ENCODE peak calls at places on chromosomes 5 and 9, in five cellular contexts. P is H9, L is neuronal stem cell, G is H1, Q is mesendoderm. C is an unnamed sample.

GRCh38 chr9:133505901-133506652 is 18.7 kb downstream of the MYMK start:
- DNase-seq in Q (no peak), G (no peak), P (no peak), L (no peak), C (no peak)

GRCh38 chr9:124861342-124862229 is at the start of the genes ARPC5L and RPL35:
- DNase-seq in L (peak), G (no peak), P (peak), Q (peak), C (peak)

GRCh38 chr9:34590376-34591090 is 1.0 kb upstream of the CNTFR start:
- DNase-seq in L (no peak), P (peak), Q (no peak), G (no peak), C (no peak)

GRCh38 chr9:122580360-122580759 is 2.8 kb downstream of the OR1L8 start:
- DNase-seq in P (no peak), Q (no peak), L (no peak), G (no peak), C (peak)

GRCh38 chr5:126455728-126456127 is 32.5 kb downstream of the GRAMD2B start:
- DNase-seq in Q (no peak), L (no peak), G (no peak), P (no peak), C (peak)

GRCh38 chr5:101346447-101346846 is 443.4 kb upstream of the ST8SIA4 start:
- DNase-seq in Q (no peak), L (no peak), P (no peak), G (no peak), C (no peak)

GRCh38 chr9:125189011-125189360 is 617 bp downstream of the PPP6C start:
- DNase-seq in L (peak), P (peak), Q (no peak), G (no peak), C (peak)

GRCh38 chr9:21873540-21874221 is 71.2 kb downstream of the MTAP start:
- DNase-seq in P (no peak), L (no peak), G (no peak), Q (peak), C (no peak)

GRCh38 chr5:32233696-32234447 is 59.8 kb upstream of the GOLPH3 start:
- DNase-seq in L (no peak), P (no peak), G (no peak), Q (no peak), C (peak)

GRCh38 chr9:93451762-93452709 is 551 bp downstream of the FAM120A start:
- DNase-seq in G (no peak), L (peak), P (peak), Q (peak), C (peak)

GRCh38 chr9:124869986-124870560 is 8.1 kb downstream of the ARPC5L start:
- DNase-seq in L (no peak), P (no peak), Q (no peak), G (no peak), C (peak)

GRCh38 chr5:139407517-139407916 is 3.6 kb upstream of the SPATA24 start:
- DNase-seq in P (no peak), Q (no peak), L (no peak), G (no peak), C (no peak)

GRCh38 chr9:100581661-100582060 is 3.8 kb downstream of the CAVIN4 start:
- DNase-seq in Q (no peak), P (no peak), G (no peak), L (no peak), C (no peak)

GRCh38 chr9:86464242-86464641 is 110.0 kb upstream of the TUT7 start:
- DNase-seq in Q (no peak), P (no peak), G (no peak), L (no peak), C (no peak)

GRCh38 chr9:116323571-116323970 is 170.0 kb downstream of the PAPPA start:
- DNase-seq in Q (no peak), L (no peak), P (no peak), G (no peak), C (no peak)

GRCh38 chr5:149792963-149793362 is 62.9 kb downstream of the PPARGC1B start:
- DNase-seq in P (no peak), Q (no peak), L (no peak), G (no peak), C (no peak)

GRCh38 chr5:170846416-170846815 is 15.4 kb upstream of the RANBP17 start:
- DNase-seq in G (no peak), P (no peak), Q (no peak), L (no peak), C (no peak)

GRCh38 chr5:6488021-6488420 is 39.4 kb downstream of the UBE2QL1 start:
- DNase-seq in Q (no peak), L (no peak), P (no peak), G (no peak), C (no peak)

GRCh38 chr5:110333384-110333783 is 393.1 kb downstream of the TMEM232 start:
- DNase-seq in G (no peak), L (peak), P (peak), Q (peak), C (no peak)

GRCh38 chr9:19701991-19702390 is 86.8 kb downstream of the SLC24A2 start:
- DNase-seq in G (no peak), L (no peak), Q (no peak), P (no peak), C (no peak)

GRCh38 chr9:8734760-8735159 is 935.2 kb upstream of the DMAC1 start:
- DNase-seq in P (peak), G (peak), Q (peak), L (no peak), C (peak)

GRCh38 chr9:34139477-34140146 is 13.1 kb upstream of the DCAF12 start:
- DNase-seq in P (no peak), G (no peak), Q (peak), L (no peak), C (no peak)

GRCh38 chr9:12698293-12698692 is 5.1 kb downstream of the TYRP1 start:
- DNase-seq in P (no peak), L (no peak), G (no peak), Q (no peak), C (no peak)

GRCh38 chr5:17477553-17478265 is 20.3 kb upstream of the TAF11L2 start:
- DNase-seq in Q (no peak), L (no peak), G (no peak), P (no peak), C (no peak)

GRCh38 chr9:36064448-36065037 is 27.8 kb downstream of the RECK start:
- DNase-seq in L (no peak), P (no peak), G (no peak), Q (peak), C (no peak)

GRCh38 chr9:5708414-5708813 is 79.5 kb downstream of the RIC1 start:
- DNase-seq in P (no peak), L (no peak), G (no peak), Q (peak), C (no peak)

GRCh38 chr9:7315746-7316457 is 483.7 kb downstream of the DMAC1 start:
- DNase-seq in L (no peak), Q (no peak), P (no peak), G (no peak), C (peak)

GRCh38 chr5:41794478-41794877 is 75.7 kb downstream of the OXCT1 start:
- DNase-seq in P (no peak), G (no peak), Q (peak), L (no peak), C (peak)

GRCh38 chr5:139636975-139637408 is 11.2 kb upstream of the CXXC5 start:
- DNase-seq in Q (no peak), L (no peak), G (no peak), P (no peak), C (no peak)

GRCh38 chr9:99056876-99057664 is 47.8 kb upstream of the TGFBR1 start:
- DNase-seq in P (no peak), L (no peak), Q (no peak), G (no peak), C (no peak)

GRCh38 chr5:143314123-143314522 is 89.4 kb downstream of the NR3C1 start:
- DNase-seq in P (no peak), L (no peak), Q (no peak), G (no peak), C (no peak)

GRCh38 chr5:143316337-143316736 is 87.1 kb downstream of the NR3C1 start:
- DNase-seq in G (no peak), L (no peak), Q (no peak), P (no peak), C (peak)

GRCh38 chr5:143315929-143316328 is 87.6 kb downstream of the NR3C1 start:
- DNase-seq in G (no peak), L (no peak), P (no peak), Q (peak), C (peak)

GRCh38 chr5:143314664-143315063 is 88.8 kb downstream of the NR3C1 start:
- DNase-seq in L (no peak), G (no peak), Q (no peak), P (no peak), C (peak)

DNA sequence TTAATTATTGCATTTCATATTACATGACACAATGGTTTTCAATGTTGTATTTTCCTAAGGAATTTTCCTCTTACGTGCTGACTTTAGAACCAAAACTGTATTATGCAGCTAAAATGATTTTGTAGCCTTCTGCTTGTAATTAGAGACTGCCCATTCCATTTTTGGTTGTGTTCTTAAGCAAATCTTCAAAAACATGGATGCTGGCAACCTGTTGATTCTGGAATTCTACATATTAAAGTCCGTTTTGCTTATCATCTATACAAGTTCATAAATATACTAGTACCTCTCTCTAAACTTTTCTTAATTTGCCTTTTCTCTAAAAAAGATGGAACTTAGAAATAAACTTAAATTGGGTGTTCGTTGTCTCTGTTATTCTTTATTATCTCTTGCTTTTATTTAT is 88.3 kb downstream of the NR3C1 start:
- DNase-seq in L (no peak), G (no peak), Q (no peak), P (no peak), C (no peak)
- H2BK5ac ChIP-seq in L (no peak), G (no peak), Q (no peak), P (no peak), C (no peak)

DNA sequence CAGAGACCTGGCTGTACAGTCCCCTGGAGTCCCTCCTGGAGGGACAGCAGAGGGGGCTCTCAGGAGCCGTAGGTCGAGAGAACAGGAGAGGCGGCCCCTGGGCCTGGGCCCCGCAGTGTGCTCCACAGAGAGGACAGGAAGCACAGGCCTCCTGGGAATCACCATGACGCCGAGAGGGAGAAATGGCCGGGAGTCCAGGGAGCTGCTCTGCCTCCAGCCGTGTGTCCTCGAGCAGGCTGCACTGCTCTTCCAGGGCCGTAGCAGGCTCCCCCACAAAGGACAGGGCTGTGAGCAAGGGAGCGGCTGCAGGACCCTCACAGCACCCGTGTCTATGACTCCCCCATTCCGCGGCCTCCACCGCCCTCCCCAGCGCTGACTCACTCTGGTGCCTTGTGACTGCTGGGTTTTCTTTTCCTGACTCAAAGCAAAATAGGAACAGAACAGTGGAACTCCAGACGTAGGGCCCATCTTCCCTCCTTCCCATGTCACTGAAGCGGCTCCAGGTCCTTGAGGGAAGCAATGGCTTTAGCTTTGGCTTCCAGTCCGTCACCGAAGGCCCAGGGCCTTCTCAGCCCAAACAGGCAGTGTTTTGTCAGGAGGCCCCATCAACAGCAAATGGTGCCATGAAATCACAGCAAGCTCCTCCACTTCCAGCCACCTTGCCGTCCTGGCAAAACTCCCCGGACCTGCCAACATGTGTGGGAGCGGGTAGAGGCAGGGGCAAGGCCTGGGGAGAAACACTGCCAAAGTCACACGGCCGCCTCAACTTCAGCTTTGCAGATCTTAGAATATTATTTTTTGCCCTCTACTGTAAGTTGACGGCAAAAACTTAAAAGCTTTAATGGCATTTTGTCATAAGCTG is 114.2 kb downstream of the LHFPL2 start:
- DNase-seq in L (no peak), Q (no peak), G (no peak), P (no peak), C (peak)
- H2BK5ac ChIP-seq in L (peak), Q (no peak), G (no peak), P (no peak), C (no peak)

GRCh38 chr9:37180138-37180537 is 59.8 kb downstream of the ZCCHC7 start:
- DNase-seq in L (no peak), Q (no peak), P (no peak), G (no peak), C (no peak)

GRCh38 chr9:37178742-37179141 is 58.4 kb downstream of the ZCCHC7 start:
- DNase-seq in L (no peak), P (no peak), Q (no peak), G (no peak), C (no peak)

GRCh38 chr9:37179576-37179975 is 59.2 kb downstream of the ZCCHC7 start:
- DNase-seq in P (no peak), Q (no peak), G (no peak), L (no peak), C (no peak)

GRCh38 chr9:37172511-37172910 is 52.1 kb downstream of the ZCCHC7 start:
- DNase-seq in L (no peak), P (no peak), Q (no peak), G (no peak), C (peak)

DNA sequence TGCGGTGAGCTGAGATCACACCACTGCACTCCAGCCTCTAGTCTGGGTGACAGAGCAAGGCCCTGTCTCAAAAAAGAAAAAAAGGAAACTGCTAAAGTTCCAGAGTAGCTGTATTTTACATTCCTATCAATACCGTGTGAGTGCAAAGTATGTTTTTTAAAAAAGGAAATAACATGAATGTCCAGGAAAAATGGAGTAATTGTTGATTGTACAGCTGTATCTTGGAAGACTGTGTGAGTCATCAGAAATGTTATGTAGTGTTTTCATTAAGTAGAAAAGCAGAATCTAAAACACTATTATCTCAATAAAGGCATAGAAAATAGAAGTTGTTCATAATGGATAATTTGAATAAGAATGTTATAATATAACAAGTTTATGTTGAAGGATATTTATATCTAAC is 53.9 kb downstream of the ZCCHC7 start:
- DNase-seq in L (no peak), G (no peak), P (no peak), Q (no peak), C (no peak)
- H2BK5ac ChIP-seq in L (no peak), G (no peak), P (no peak), Q (no peak), C (no peak)

GRCh38 chr9:120926397-120926928 is at the start of gene TRAF1:
- DNase-seq in P (no peak), G (no peak), Q (no peak), L (no peak), C (no peak)
- H2BK5ac ChIP-seq in P (no peak), G (no peak), Q (no peak), L (no peak), C (no peak)

GRCh38 chr9:16639644-16640043 is 230.8 kb downstream of the BNC2 start:
- DNase-seq in Q (no peak), L (no peak), P (no peak), G (no peak), C (no peak)
- H2BK5ac ChIP-seq in Q (no peak), L (no peak), P (no peak), G (no peak), C (no peak)

GRCh38 chr9:110897899-110898298 is 140.4 kb downstream of the LPAR1 start:
- DNase-seq in P (no peak), L (no peak), Q (no peak), G (no peak), C (no peak)

GRCh38 chr9:110891760-110892159 is 146.5 kb downstream of the LPAR1 start:
- DNase-seq in G (no peak), P (no peak), Q (no peak), L (no peak), C (no peak)

GRCh38 chr9:110892689-110893088 is 145.6 kb downstream of the LPAR1 start:
- DNase-seq in P (no peak), L (no peak), Q (no peak), G (no peak), C (no peak)

GRCh38 chr9:110894731-110895130 is 143.5 kb downstream of the LPAR1 start:
- DNase-seq in Q (no peak), G (no peak), P (no peak), L (no peak), C (no peak)

GRCh38 chr9:110895141-110895912 is 142.9 kb downstream of the LPAR1 start:
- DNase-seq in P (no peak), L (no peak), Q (no peak), G (no peak), C (no peak)
- H2BK5ac ChIP-seq in P (no peak), L (no peak), Q (no peak), G (no peak), C (no peak)

GRCh38 chr5:35707659-35708058 is 90.0 kb downstream of the SPEF2 start:
- DNase-seq in Q (no peak), G (no peak), L (no peak), P (no peak), C (no peak)
- H2BK5ac ChIP-seq in Q (no peak), G (no peak), L (no peak), P (no peak), C (no peak)

DNA sequence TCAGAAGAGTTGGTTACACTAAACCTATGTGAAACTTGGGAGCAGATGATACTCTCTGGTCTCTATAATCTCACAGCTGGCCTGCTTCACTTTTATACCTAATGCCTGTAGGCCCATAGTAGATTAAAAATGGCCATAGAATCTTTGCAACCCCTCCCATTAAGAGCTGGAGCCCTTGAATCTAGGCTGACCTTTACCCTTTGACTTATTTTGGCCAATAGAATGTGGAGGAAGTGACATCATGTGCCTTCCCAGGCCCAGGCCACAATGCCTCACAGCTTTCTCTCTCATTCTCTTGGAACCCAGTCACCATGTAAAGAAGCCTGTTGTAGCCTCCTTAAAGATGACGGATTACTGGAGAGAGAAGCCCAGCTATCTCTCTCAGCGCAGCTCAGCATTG is 251.0 kb downstream of the NR3C1 start:
- DNase-seq in G (no peak), Q (no peak), P (no peak), L (no peak), C (no peak)
- H2BK5ac ChIP-seq in G (no peak), Q (no peak), P (no peak), L (no peak), C (no peak)

GRCh38 chr9:32360983-32361673 is 23.3 kb upstream of the ACO1 start:
- DNase-seq in G (no peak), Q (no peak), L (no peak), P (no peak), C (no peak)
- H2BK5ac ChIP-seq in G (no peak), Q (no peak), L (no peak), P (no peak), C (no peak)

C was measured in trophoblast cell.